ENCODE peak calls at places on chromosomes 3 and 15, in seven cellular contexts. One of them, this sample, is unnamed.
A peak's percentile ranks its signal among the peaks of the same experiment; 100 is the strongest.

GRCh38 chr3:49674491-49674983 is 386 bp downstream of the APEH start:
- DNase-seq in activated naive CD4-positive, alpha-beta T cell: no peak
- DNase-seq in stimulated activated naive B cell treated with anti-CD40 and anti-IgM and Interleukin-4, amounts not matched to agents 10 μg/mL and 1 μg/mL and 100 μg/mL, for 72 hours: no peak
- DNase-seq in H9: no peak
- DNase-seq in stimulated activated CD8-positive, alpha-beta memory T cell treated with anti-CD3 and anti-CD28 coated beads, Interleukin-4, amount 100 ng/mL, for 24 hours: peak; percentile 11
- DNase-seq in GM12892: no peak
- DNase-seq in astrocyte of the spinal cord: no peak
- DNase-seq in this sample: no peak

GRCh38 chr3:13543251-13543650 is 5.7 kb upstream of the FBLN2 start:
- DNase-seq in astrocyte of the spinal cord: peak; percentile 86
- DNase-seq in H9: peak; percentile 39
- DNase-seq in stimulated activated naive B cell treated with anti-CD40 and anti-IgM and Interleukin-4, amounts not matched to agents 10 μg/mL and 1 μg/mL and 100 μg/mL, for 72 hours: no peak
- DNase-seq in GM12892: no peak
- DNase-seq in stimulated activated CD8-positive, alpha-beta memory T cell treated with anti-CD3 and anti-CD28 coated beads, Interleukin-4, amount 100 ng/mL, for 24 hours: no peak
- DNase-seq in activated naive CD4-positive, alpha-beta T cell: no peak
- DNase-seq in this sample: no peak

GRCh38 chr15:33402640-33403039 is 91.9 kb downstream of the RYR3 start:
- DNase-seq in stimulated activated naive B cell treated with anti-CD40 and anti-IgM and Interleukin-4, amounts not matched to agents 10 μg/mL and 1 μg/mL and 100 μg/mL, for 72 hours: no peak
- DNase-seq in H9: no peak
- DNase-seq in GM12892: no peak
- DNase-seq in stimulated activated CD8-positive, alpha-beta memory T cell treated with anti-CD3 and anti-CD28 coated beads, Interleukin-4, amount 100 ng/mL, for 24 hours: no peak
- DNase-seq in astrocyte of the spinal cord: no peak
- DNase-seq in activated naive CD4-positive, alpha-beta T cell: no peak
- DNase-seq in this sample: no peak

GRCh38 chr3:141998674-141999290 is 122.3 kb downstream of the ATP1B3 start:
- DNase-seq in stimulated activated naive B cell treated with anti-CD40 and anti-IgM and Interleukin-4, amounts not matched to agents 10 μg/mL and 1 μg/mL and 100 μg/mL, for 72 hours: no peak
- DNase-seq in stimulated activated CD8-positive, alpha-beta memory T cell treated with anti-CD3 and anti-CD28 coated beads, Interleukin-4, amount 100 ng/mL, for 24 hours: no peak
- DNase-seq in GM12892: no peak
- DNase-seq in astrocyte of the spinal cord: peak; percentile 35
- DNase-seq in H9: no peak
- DNase-seq in activated naive CD4-positive, alpha-beta T cell: no peak
- DNase-seq in this sample: no peak

GRCh38 chr3:193452338-193452737 is 73.8 kb upstream of the ATP13A5 start:
- DNase-seq in activated naive CD4-positive, alpha-beta T cell: no peak
- DNase-seq in H9: no peak
- DNase-seq in astrocyte of the spinal cord: no peak
- DNase-seq in GM12892: no peak
- DNase-seq in stimulated activated naive B cell treated with anti-CD40 and anti-IgM and Interleukin-4, amounts not matched to agents 10 μg/mL and 1 μg/mL and 100 μg/mL, for 72 hours: no peak
- DNase-seq in stimulated activated CD8-positive, alpha-beta memory T cell treated with anti-CD3 and anti-CD28 coated beads, Interleukin-4, amount 100 ng/mL, for 24 hours: no peak
- DNase-seq in this sample: no peak

GRCh38 chr3:188058569-188059184 is 95.3 kb upstream of the LPP start:
- DNase-seq in H9: no peak
- DNase-seq in stimulated activated naive B cell treated with anti-CD40 and anti-IgM and Interleukin-4, amounts not matched to agents 10 μg/mL and 1 μg/mL and 100 μg/mL, for 72 hours: no peak
- DNase-seq in activated naive CD4-positive, alpha-beta T cell: no peak
- DNase-seq in GM12892: no peak
- DNase-seq in astrocyte of the spinal cord: no peak
- DNase-seq in stimulated activated CD8-positive, alpha-beta memory T cell treated with anti-CD3 and anti-CD28 coated beads, Interleukin-4, amount 100 ng/mL, for 24 hours: no peak
- DNase-seq in this sample: no peak

GRCh38 chr3:103991461-103992115 is 1375.1 kb upstream of the ALCAM start:
- DNase-seq in astrocyte of the spinal cord: peak; percentile 45
- DNase-seq in stimulated activated CD8-positive, alpha-beta memory T cell treated with anti-CD3 and anti-CD28 coated beads, Interleukin-4, amount 100 ng/mL, for 24 hours: no peak
- DNase-seq in GM12892: no peak
- DNase-seq in stimulated activated naive B cell treated with anti-CD40 and anti-IgM and Interleukin-4, amounts not matched to agents 10 μg/mL and 1 μg/mL and 100 μg/mL, for 72 hours: no peak
- DNase-seq in H9: peak; percentile 44
- DNase-seq in activated naive CD4-positive, alpha-beta T cell: no peak
- DNase-seq in this sample: no peak

GRCh38 chr3:31066999-31067398 is 172.5 kb upstream of the GADL1 start:
- DNase-seq in activated naive CD4-positive, alpha-beta T cell: no peak
- DNase-seq in stimulated activated naive B cell treated with anti-CD40 and anti-IgM and Interleukin-4, amounts not matched to agents 10 μg/mL and 1 μg/mL and 100 μg/mL, for 72 hours: no peak
- DNase-seq in H9: no peak
- DNase-seq in astrocyte of the spinal cord: peak; percentile 97
- DNase-seq in GM12892: no peak
- DNase-seq in stimulated activated CD8-positive, alpha-beta memory T cell treated with anti-CD3 and anti-CD28 coated beads, Interleukin-4, amount 100 ng/mL, for 24 hours: no peak
- DNase-seq in this sample: no peak

GRCh38 chr15:100997442-100997841 is 78.3 kb downstream of the LRRK1 start:
- DNase-seq in stimulated activated naive B cell treated with anti-CD40 and anti-IgM and Interleukin-4, amounts not matched to agents 10 μg/mL and 1 μg/mL and 100 μg/mL, for 72 hours: no peak
- DNase-seq in activated naive CD4-positive, alpha-beta T cell: no peak
- DNase-seq in GM12892: no peak
- DNase-seq in stimulated activated CD8-positive, alpha-beta memory T cell treated with anti-CD3 and anti-CD28 coated beads, Interleukin-4, amount 100 ng/mL, for 24 hours: no peak
- DNase-seq in astrocyte of the spinal cord: peak; percentile 54
- DNase-seq in H9: no peak
- DNase-seq in this sample: no peak

This sample was measured in NCI-H1417 treated with DMSO at 0.1 percent for 48 hours.